ENCODE peak calls at places on chromosomes 16 and 17, in nine cellular contexts. One of them, this sample, is unnamed.
A peak's percentile ranks its signal among the peaks of the same experiment; 100 is the strongest.

GRCh38 chr16:27398894-27399853 is 2.8 kb upstream of the IL21R start:
- DNase-seq in mesendoderm: no peak
- DNase-seq in kidney glomerular epithelial cell: no peak
- DNase-seq in anterior cingulate cortex: no peak
- DNase-seq in naive thymus-derived CD4-positive, alpha-beta T cell: no peak
- DNase-seq in stimulated activated CD4-positive, alpha-beta T cell treated with anti-CD3 and anti-CD28 coated beads, TNF-alpha, amount 100 ng/mL, for 24 hours: no peak
- DNase-seq in stomach: no peak
- DNase-seq in A172: no peak
- DNase-seq in NCI-H510A treated with DMSO at 0.1 percent for 48 hours: no peak
- DNase-seq in this sample: no peak

GRCh38 chr17:38405654-38406053 is 22.6 kb upstream of the ARHGAP23 start:
- DNase-seq in mesendoderm: no peak
- DNase-seq in kidney glomerular epithelial cell: no peak
- DNase-seq in anterior cingulate cortex: no peak
- DNase-seq in naive thymus-derived CD4-positive, alpha-beta T cell: no peak
- DNase-seq in stimulated activated CD4-positive, alpha-beta T cell treated with anti-CD3 and anti-CD28 coated beads, TNF-alpha, amount 100 ng/mL, for 24 hours: no peak
- DNase-seq in stomach: no peak
- DNase-seq in A172: no peak
- DNase-seq in NCI-H510A treated with DMSO at 0.1 percent for 48 hours: no peak
- DNase-seq in this sample: no peak

GRCh38 chr17:76567634-76568432 is 17.8 kb downstream of the ST6GALNAC2 start:
- DNase-seq in mesendoderm: peak; percentile 44
- DNase-seq in kidney glomerular epithelial cell: no peak
- DNase-seq in anterior cingulate cortex: no peak
- DNase-seq in naive thymus-derived CD4-positive, alpha-beta T cell: no peak
- DNase-seq in stimulated activated CD4-positive, alpha-beta T cell treated with anti-CD3 and anti-CD28 coated beads, TNF-alpha, amount 100 ng/mL, for 24 hours: no peak
- DNase-seq in stomach: peak; percentile 75
- DNase-seq in A172: peak; percentile 24
- DNase-seq in NCI-H510A treated with DMSO at 0.1 percent for 48 hours: no peak
- DNase-seq in this sample: peak; percentile 90

GRCh38 chr17:39602533-39603303 is 5.0 kb downstream of the NEUROD2 start:
- DNase-seq in mesendoderm: no peak
- DNase-seq in kidney glomerular epithelial cell: no peak
- DNase-seq in anterior cingulate cortex: no peak
- DNase-seq in naive thymus-derived CD4-positive, alpha-beta T cell: no peak
- DNase-seq in stimulated activated CD4-positive, alpha-beta T cell treated with anti-CD3 and anti-CD28 coated beads, TNF-alpha, amount 100 ng/mL, for 24 hours: no peak
- DNase-seq in stomach: no peak
- DNase-seq in A172: no peak
- DNase-seq in NCI-H510A treated with DMSO at 0.1 percent for 48 hours: no peak
- DNase-seq in this sample: no peak

GRCh38 chr16:65832679-65833078 is 533.8 kb upstream of the CDH5 start:
- DNase-seq in mesendoderm: peak; percentile 13
- DNase-seq in kidney glomerular epithelial cell: no peak
- DNase-seq in anterior cingulate cortex: no peak
- DNase-seq in naive thymus-derived CD4-positive, alpha-beta T cell: no peak
- DNase-seq in stimulated activated CD4-positive, alpha-beta T cell treated with anti-CD3 and anti-CD28 coated beads, TNF-alpha, amount 100 ng/mL, for 24 hours: no peak
- DNase-seq in stomach: no peak
- DNase-seq in A172: no peak
- DNase-seq in NCI-H510A treated with DMSO at 0.1 percent for 48 hours: no peak
- DNase-seq in this sample: no peak

GRCh38 chr16:1300664-1301476 is 8.6 kb upstream of the UBE2I start:
- DNase-seq in mesendoderm: peak; percentile 73
- DNase-seq in kidney glomerular epithelial cell: peak; percentile 3
- DNase-seq in anterior cingulate cortex: no peak
- DNase-seq in naive thymus-derived CD4-positive, alpha-beta T cell: peak; percentile 83
- DNase-seq in stimulated activated CD4-positive, alpha-beta T cell treated with anti-CD3 and anti-CD28 coated beads, TNF-alpha, amount 100 ng/mL, for 24 hours: peak; percentile 48
- DNase-seq in stomach: peak; percentile 80
- DNase-seq in A172: no peak
- DNase-seq in NCI-H510A treated with DMSO at 0.1 percent for 48 hours: no peak
- DNase-seq in this sample: peak; percentile 71

GRCh38 chr16:89170346-89171215 is 967 bp upstream of the CDH15 start:
- DNase-seq in mesendoderm: peak; percentile 60
- DNase-seq in kidney glomerular epithelial cell: no peak
- DNase-seq in anterior cingulate cortex: no peak
- DNase-seq in naive thymus-derived CD4-positive, alpha-beta T cell: no peak
- DNase-seq in stimulated activated CD4-positive, alpha-beta T cell treated with anti-CD3 and anti-CD28 coated beads, TNF-alpha, amount 100 ng/mL, for 24 hours: no peak
- DNase-seq in stomach: peak; percentile 64
- DNase-seq in A172: no peak
- DNase-seq in NCI-H510A treated with DMSO at 0.1 percent for 48 hours: peak; percentile 49
- DNase-seq in this sample: peak; percentile 48

GRCh38 chr17:61863801-61864126 is 436 bp upstream of the BRIP1 start:
- DNase-seq in mesendoderm: no peak
- DNase-seq in kidney glomerular epithelial cell: no peak
- DNase-seq in anterior cingulate cortex: peak; percentile 17
- DNase-seq in naive thymus-derived CD4-positive, alpha-beta T cell: no peak
- DNase-seq in stimulated activated CD4-positive, alpha-beta T cell treated with anti-CD3 and anti-CD28 coated beads, TNF-alpha, amount 100 ng/mL, for 24 hours: no peak
- DNase-seq in stomach: no peak
- DNase-seq in A172: no peak
- DNase-seq in NCI-H510A treated with DMSO at 0.1 percent for 48 hours: no peak
- DNase-seq in this sample: no peak

GRCh38 chr17:28227278-28228108 is 91.5 kb upstream of the TMEM97 start:
- DNase-seq in mesendoderm: peak; percentile 99
- DNase-seq in kidney glomerular epithelial cell: peak; percentile 80
- DNase-seq in anterior cingulate cortex: no peak
- DNase-seq in naive thymus-derived CD4-positive, alpha-beta T cell: peak; percentile 41
- DNase-seq in stimulated activated CD4-positive, alpha-beta T cell treated with anti-CD3 and anti-CD28 coated beads, TNF-alpha, amount 100 ng/mL, for 24 hours: no peak
- DNase-seq in stomach: peak; percentile 87
- DNase-seq in A172: no peak
- DNase-seq in NCI-H510A treated with DMSO at 0.1 percent for 48 hours: peak; percentile 89
- DNase-seq in this sample: peak; percentile 90

GRCh38 chr17:3773511-3773910 is 27.5 kb downstream of the ITGAE start:
- DNase-seq in mesendoderm: peak; percentile 41
- DNase-seq in kidney glomerular epithelial cell: no peak
- DNase-seq in anterior cingulate cortex: no peak
- DNase-seq in naive thymus-derived CD4-positive, alpha-beta T cell: no peak
- DNase-seq in stimulated activated CD4-positive, alpha-beta T cell treated with anti-CD3 and anti-CD28 coated beads, TNF-alpha, amount 100 ng/mL, for 24 hours: no peak
- DNase-seq in stomach: no peak
- DNase-seq in A172: peak; percentile 75
- DNase-seq in NCI-H510A treated with DMSO at 0.1 percent for 48 hours: no peak
- DNase-seq in this sample: no peak

GRCh38 chr17:74730491-74731346 is 6.3 kb upstream of the RAB37 start:
- DNase-seq in mesendoderm: no peak
- DNase-seq in kidney glomerular epithelial cell: no peak
- DNase-seq in anterior cingulate cortex: no peak
- DNase-seq in naive thymus-derived CD4-positive, alpha-beta T cell: no peak
- DNase-seq in stimulated activated CD4-positive, alpha-beta T cell treated with anti-CD3 and anti-CD28 coated beads, TNF-alpha, amount 100 ng/mL, for 24 hours: no peak
- DNase-seq in stomach: no peak
- DNase-seq in A172: peak; percentile 43
- DNase-seq in NCI-H510A treated with DMSO at 0.1 percent for 48 hours: no peak
- DNase-seq in this sample: no peak

GRCh38 chr17:40107266-40107980 is 7.0 kb upstream of the NR1D1 start:
- DNase-seq in mesendoderm: no peak
- DNase-seq in kidney glomerular epithelial cell: no peak
- DNase-seq in anterior cingulate cortex: no peak
- DNase-seq in naive thymus-derived CD4-positive, alpha-beta T cell: no peak
- DNase-seq in stimulated activated CD4-positive, alpha-beta T cell treated with anti-CD3 and anti-CD28 coated beads, TNF-alpha, amount 100 ng/mL, for 24 hours: no peak
- DNase-seq in stomach: no peak
- DNase-seq in A172: no peak
- DNase-seq in NCI-H510A treated with DMSO at 0.1 percent for 48 hours: no peak
- DNase-seq in this sample: peak; percentile 60

GRCh38 chr17:17724307-17724921 is 43.2 kb downstream of the RAI1 start:
- DNase-seq in mesendoderm: peak; percentile 92
- DNase-seq in kidney glomerular epithelial cell: no peak
- DNase-seq in anterior cingulate cortex: no peak
- DNase-seq in naive thymus-derived CD4-positive, alpha-beta T cell: peak; percentile 30
- DNase-seq in stimulated activated CD4-positive, alpha-beta T cell treated with anti-CD3 and anti-CD28 coated beads, TNF-alpha, amount 100 ng/mL, for 24 hours: no peak
- DNase-seq in stomach: no peak
- DNase-seq in A172: no peak
- DNase-seq in NCI-H510A treated with DMSO at 0.1 percent for 48 hours: no peak
- DNase-seq in this sample: peak; percentile 47

GRCh38 chr17:6448473-6448872 is 4.2 kb downstream of the PIMREG start:
- DNase-seq in mesendoderm: no peak
- DNase-seq in kidney glomerular epithelial cell: no peak
- DNase-seq in anterior cingulate cortex: no peak
- DNase-seq in naive thymus-derived CD4-positive, alpha-beta T cell: no peak
- DNase-seq in stimulated activated CD4-positive, alpha-beta T cell treated with anti-CD3 and anti-CD28 coated beads, TNF-alpha, amount 100 ng/mL, for 24 hours: no peak
- DNase-seq in stomach: no peak
- DNase-seq in A172: no peak
- DNase-seq in NCI-H510A treated with DMSO at 0.1 percent for 48 hours: no peak
- DNase-seq in this sample: no peak

GRCh38 chr16:47197536-47198179 is 53.9 kb upstream of the NETO2 start:
- DNase-seq in mesendoderm: no peak
- DNase-seq in kidney glomerular epithelial cell: no peak
- DNase-seq in anterior cingulate cortex: no peak
- DNase-seq in naive thymus-derived CD4-positive, alpha-beta T cell: no peak
- DNase-seq in stimulated activated CD4-positive, alpha-beta T cell treated with anti-CD3 and anti-CD28 coated beads, TNF-alpha, amount 100 ng/mL, for 24 hours: no peak
- DNase-seq in stomach: no peak
- DNase-seq in A172: no peak
- DNase-seq in NCI-H510A treated with DMSO at 0.1 percent for 48 hours: no peak
- DNase-seq in this sample: peak; percentile 29

GRCh38 chr17:47713980-47714689 is 18.9 kb upstream of the TBX21 start:
- DNase-seq in mesendoderm: no peak
- DNase-seq in kidney glomerular epithelial cell: no peak
- DNase-seq in anterior cingulate cortex: no peak
- DNase-seq in naive thymus-derived CD4-positive, alpha-beta T cell: no peak
- DNase-seq in stimulated activated CD4-positive, alpha-beta T cell treated with anti-CD3 and anti-CD28 coated beads, TNF-alpha, amount 100 ng/mL, for 24 hours: no peak
- DNase-seq in stomach: no peak
- DNase-seq in A172: no peak
- DNase-seq in NCI-H510A treated with DMSO at 0.1 percent for 48 hours: no peak
- DNase-seq in this sample: no peak

GRCh38 chr16:75248142-75248535 is 3.3 kb downstream of the BCAR1 start:
- DNase-seq in mesendoderm: no peak
- DNase-seq in kidney glomerular epithelial cell: no peak
- DNase-seq in anterior cingulate cortex: no peak
- DNase-seq in naive thymus-derived CD4-positive, alpha-beta T cell: no peak
- DNase-seq in stimulated activated CD4-positive, alpha-beta T cell treated with anti-CD3 and anti-CD28 coated beads, TNF-alpha, amount 100 ng/mL, for 24 hours: no peak
- DNase-seq in stomach: peak; percentile 68
- DNase-seq in A172: no peak
- DNase-seq in NCI-H510A treated with DMSO at 0.1 percent for 48 hours: no peak
- DNase-seq in this sample: no peak

GRCh38 chr17:30821751-30822723 is 2.5 kb downstream of the CRLF3 start:
- DNase-seq in mesendoderm: peak; percentile 14
- DNase-seq in kidney glomerular epithelial cell: no peak
- DNase-seq in anterior cingulate cortex: no peak
- DNase-seq in naive thymus-derived CD4-positive, alpha-beta T cell: no peak
- DNase-seq in stimulated activated CD4-positive, alpha-beta T cell treated with anti-CD3 and anti-CD28 coated beads, TNF-alpha, amount 100 ng/mL, for 24 hours: no peak
- DNase-seq in stomach: no peak
- DNase-seq in A172: no peak
- DNase-seq in NCI-H510A treated with DMSO at 0.1 percent for 48 hours: no peak
- DNase-seq in this sample: no peak

GRCh38 chr16:83994087-83994486 is 26.0 kb downstream of the NECAB2 start:
- DNase-seq in mesendoderm: peak; percentile 36
- DNase-seq in kidney glomerular epithelial cell: peak; percentile 29
- DNase-seq in anterior cingulate cortex: no peak
- DNase-seq in naive thymus-derived CD4-positive, alpha-beta T cell: no peak
- DNase-seq in stimulated activated CD4-positive, alpha-beta T cell treated with anti-CD3 and anti-CD28 coated beads, TNF-alpha, amount 100 ng/mL, for 24 hours: no peak
- DNase-seq in stomach: no peak
- DNase-seq in A172: peak; percentile 69
- DNase-seq in NCI-H510A treated with DMSO at 0.1 percent for 48 hours: no peak
- DNase-seq in this sample: no peak

GRCh38 chr17:21285164-21286065 is 904 bp downstream of the MAP2K3 start:
- DNase-seq in mesendoderm: no peak
- DNase-seq in kidney glomerular epithelial cell: peak; percentile 48
- DNase-seq in anterior cingulate cortex: no peak
- DNase-seq in naive thymus-derived CD4-positive, alpha-beta T cell: no peak
- DNase-seq in stimulated activated CD4-positive, alpha-beta T cell treated with anti-CD3 and anti-CD28 coated beads, TNF-alpha, amount 100 ng/mL, for 24 hours: no peak
- DNase-seq in stomach: peak; percentile 61
- DNase-seq in A172: peak; percentile 48
- DNase-seq in NCI-H510A treated with DMSO at 0.1 percent for 48 hours: peak; percentile 29
- DNase-seq in this sample: peak; percentile 64

GRCh38 chr17:35906559-35907265 is 23.9 kb downstream of the RDM1 start:
- DNase-seq in mesendoderm: no peak
- DNase-seq in kidney glomerular epithelial cell: peak; percentile 83
- DNase-seq in anterior cingulate cortex: no peak
- DNase-seq in naive thymus-derived CD4-positive, alpha-beta T cell: no peak
- DNase-seq in stimulated activated CD4-positive, alpha-beta T cell treated with anti-CD3 and anti-CD28 coated beads, TNF-alpha, amount 100 ng/mL, for 24 hours: no peak
- DNase-seq in stomach: no peak
- DNase-seq in A172: no peak
- DNase-seq in NCI-H510A treated with DMSO at 0.1 percent for 48 hours: no peak
- DNase-seq in this sample: no peak

GRCh38 chr17:10557422-10557821 is 8.0 kb upstream of the MYH2 start:
- DNase-seq in mesendoderm: no peak
- DNase-seq in kidney glomerular epithelial cell: no peak
- DNase-seq in anterior cingulate cortex: no peak
- DNase-seq in naive thymus-derived CD4-positive, alpha-beta T cell: no peak
- DNase-seq in stimulated activated CD4-positive, alpha-beta T cell treated with anti-CD3 and anti-CD28 coated beads, TNF-alpha, amount 100 ng/mL, for 24 hours: no peak
- DNase-seq in stomach: no peak
- DNase-seq in A172: peak; percentile 14
- DNase-seq in NCI-H510A treated with DMSO at 0.1 percent for 48 hours: no peak
- DNase-seq in this sample: peak; percentile 47

GRCh38 chr17:79298801-79299200 is 224.2 kb downstream of the ENGASE start:
- DNase-seq in mesendoderm: no peak
- DNase-seq in kidney glomerular epithelial cell: no peak
- DNase-seq in anterior cingulate cortex: no peak
- DNase-seq in naive thymus-derived CD4-positive, alpha-beta T cell: no peak
- DNase-seq in stimulated activated CD4-positive, alpha-beta T cell treated with anti-CD3 and anti-CD28 coated beads, TNF-alpha, amount 100 ng/mL, for 24 hours: no peak
- DNase-seq in stomach: no peak
- DNase-seq in A172: no peak
- DNase-seq in NCI-H510A treated with DMSO at 0.1 percent for 48 hours: no peak
- DNase-seq in this sample: no peak

GRCh38 chr16:24950275-24950674 is 64.9 kb downstream of the ARHGAP17 start:
- DNase-seq in mesendoderm: no peak
- DNase-seq in kidney glomerular epithelial cell: peak; percentile 0
- DNase-seq in anterior cingulate cortex: no peak
- DNase-seq in naive thymus-derived CD4-positive, alpha-beta T cell: no peak
- DNase-seq in stimulated activated CD4-positive, alpha-beta T cell treated with anti-CD3 and anti-CD28 coated beads, TNF-alpha, amount 100 ng/mL, for 24 hours: no peak
- DNase-seq in stomach: no peak
- DNase-seq in A172: peak; percentile 69
- DNase-seq in NCI-H510A treated with DMSO at 0.1 percent for 48 hours: no peak
- DNase-seq in this sample: no peak

GRCh38 chr16:75264531-75264998 is 13.1 kb upstream of the BCAR1 start:
- DNase-seq in mesendoderm: no peak
- DNase-seq in kidney glomerular epithelial cell: no peak
- DNase-seq in anterior cingulate cortex: no peak
- DNase-seq in naive thymus-derived CD4-positive, alpha-beta T cell: no peak
- DNase-seq in stimulated activated CD4-positive, alpha-beta T cell treated with anti-CD3 and anti-CD28 coated beads, TNF-alpha, amount 100 ng/mL, for 24 hours: no peak
- DNase-seq in stomach: no peak
- DNase-seq in A172: no peak
- DNase-seq in NCI-H510A treated with DMSO at 0.1 percent for 48 hours: no peak
- DNase-seq in this sample: peak; percentile 67

GRCh38 chr17:27518048-27518447 is 61.8 kb downstream of the KSR1 start:
- DNase-seq in mesendoderm: no peak
- DNase-seq in kidney glomerular epithelial cell: no peak
- DNase-seq in anterior cingulate cortex: no peak
- DNase-seq in naive thymus-derived CD4-positive, alpha-beta T cell: no peak
- DNase-seq in stimulated activated CD4-positive, alpha-beta T cell treated with anti-CD3 and anti-CD28 coated beads, TNF-alpha, amount 100 ng/mL, for 24 hours: no peak
- DNase-seq in stomach: no peak
- DNase-seq in A172: no peak
- DNase-seq in NCI-H510A treated with DMSO at 0.1 percent for 48 hours: no peak
- DNase-seq in this sample: no peak